ENCODE peak calls at places on chromosomes 4 and X, in nine cellular contexts. F is tibial artery, K is lower leg skin, I is lung, V is mammary epithelial cell, J is ovary, D is AG10803, E is cardiac muscle cell, W is uterus. M is an unnamed sample.
A peak's percentile ranks its signal among the peaks of the same experiment; 100 is the strongest.

GRCh38 chrX:115972717-115973116 is 197.8 kb upstream of the AGTR2 start:
- DNase-seq in F (no peak), K (no peak), I (no peak), V (no peak), J (no peak), D (no peak), E (peak; percentile 28), W (no peak), M (peak; percentile 42)

GRCh38 chr4:81136161-81136910 is 78.7 kb downstream of the PRKG2 start:
- DNase-seq in F (peak; percentile 42), K (no peak), I (no peak), V (no peak), J (no peak), D (peak; percentile 99), E (peak; percentile 97), W (peak; percentile 41), M (no peak)

GRCh38 chr4:7083597-7084563 is 16.0 kb upstream of the GRPEL1 start:
- DNase-seq in F (no peak), K (peak; percentile 39), I (no peak), V (no peak), J (no peak), D (no peak), E (no peak), W (no peak), M (no peak)

GRCh38 chr4:154049457-154050181 is 260.7 kb upstream of the SFRP2 start:
- DNase-seq in F (peak; percentile 67), K (no peak), I (no peak), V (peak; percentile 16), J (no peak), D (peak; percentile 90), E (peak; percentile 2), W (peak; percentile 16), M (no peak)

GRCh38 chr4:182917182-182918043 is at the start of gene DCTD:
- DNase-seq in F (peak; percentile 74), K (peak; percentile 95), I (peak; percentile 75), V (peak; percentile 55), J (peak; percentile 76), D (peak; percentile 75), E (peak; percentile 81), W (peak; percentile 76), M (peak; percentile 79)

GRCh38 chr4:6730603-6731300 is 14.8 kb downstream of the BLOC1S4 start:
- DNase-seq in F (no peak), K (peak; percentile 85), I (no peak), V (no peak), J (no peak), D (no peak), E (no peak), W (no peak), M (no peak)

GRCh38 chr4:1026115-1026514 is 14.7 kb downstream of the FGFRL1 start:
- DNase-seq in F (no peak), K (no peak), I (no peak), V (peak; percentile 28), J (no peak), D (no peak), E (no peak), W (no peak), M (peak; percentile 53)

GRCh38 chrX:109049903-109050302 is 313.5 kb upstream of the IRS4 start:
- DNase-seq in F (no peak), K (no peak), I (no peak), V (no peak), J (no peak), D (no peak), E (no peak), W (no peak), M (no peak)

GRCh38 chrX:5991393-5991792 is 237.3 kb downstream of the NLGN4X start:
- DNase-seq in F (no peak), K (no peak), I (no peak), V (no peak), J (no peak), D (no peak), E (no peak), W (no peak), M (no peak)

GRCh38 chr4:52983563-52984303 is 121.6 kb downstream of the RASL11B start:
- DNase-seq in F (no peak), K (no peak), I (no peak), V (peak; percentile 42), J (no peak), D (peak; percentile 59), E (peak; percentile 77), W (no peak), M (no peak)

GRCh38 chrX:108735680-108736508 is 469 bp downstream of the IRS4 start:
- DNase-seq in F (no peak), K (peak; percentile 80), I (no peak), V (peak; percentile 6), J (peak; percentile 29), D (no peak), E (peak; percentile 12), W (no peak), M (peak; percentile 38)

GRCh38 chr4:169094656-169095231 is 84.7 kb upstream of the CBR4 start:
- DNase-seq in F (no peak), K (no peak), I (no peak), V (no peak), J (no peak), D (no peak), E (no peak), W (no peak), M (no peak)

GRCh38 chr4:8410641-8411271 is 29.8 kb downstream of the ACOX3 start:
- DNase-seq in F (peak; percentile 52), K (no peak), I (peak; percentile 44), V (peak; percentile 33), J (peak; percentile 77), D (peak; percentile 41), E (peak; percentile 70), W (peak; percentile 69), M (no peak)
- TF ChIP-seq CTCF in F (peak; percentile 23), K (no peak), I (no peak), V (peak; percentile 13), J (no peak), D (peak; percentile 35), E (peak; percentile 43), W (peak; percentile 5), M (no peak)

GRCh38 chr4:106338671-106339070 is 22.3 kb downstream of the AIMP1 start:
- DNase-seq in F (no peak), K (no peak), I (no peak), V (no peak), J (no peak), D (no peak), E (no peak), W (no peak), M (no peak)

GRCh38 chr4:106343865-106344264 is 24.7 kb downstream of the GIMD1 start:
- DNase-seq in F (no peak), K (no peak), I (no peak), V (no peak), J (no peak), D (no peak), E (no peak), W (no peak), M (no peak)

GRCh38 chr4:106337916-106338315 is 21.6 kb downstream of the AIMP1 start:
- DNase-seq in F (no peak), K (no peak), I (no peak), V (no peak), J (no peak), D (no peak), E (no peak), W (no peak), M (no peak)

GRCh38 chr4:106344324-106344970 is 24.1 kb downstream of the GIMD1 start:
- DNase-seq in F (no peak), K (no peak), I (no peak), V (peak; percentile 14), J (no peak), D (peak; percentile 50), E (peak; percentile 60), W (no peak), M (no peak)

DNA sequence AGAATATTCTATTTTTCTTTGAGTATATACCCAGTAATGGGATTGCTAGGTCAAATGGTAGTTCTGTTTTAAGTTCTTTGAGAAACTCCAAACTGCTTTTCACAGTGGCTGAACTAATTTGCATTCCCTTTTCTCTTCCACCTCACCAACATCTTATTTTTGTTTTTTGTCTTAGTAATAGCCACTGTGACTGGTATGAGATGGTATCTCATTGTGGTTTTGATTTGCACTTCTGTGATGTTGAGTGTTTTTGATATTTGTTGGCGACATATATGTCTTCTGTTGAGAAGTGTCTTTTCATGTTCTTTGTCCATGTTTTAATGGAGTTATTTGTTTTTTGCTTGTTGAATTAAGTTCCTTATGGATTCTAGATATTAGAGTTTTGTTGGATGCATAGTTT is 24.4 kb downstream of the AIMP1 start:
- DNase-seq in F (no peak), K (no peak), I (no peak), V (no peak), J (no peak), D (no peak), E (no peak), W (no peak), M (no peak)
- H3K4me3 ChIP-seq in F (no peak overlapping the region), K (no peak overlapping the region), I (no peak overlapping the region), V (no peak overlapping the region), J (no peak overlapping the region), D (no peak overlapping the region), E (no peak overlapping the region), W (no peak overlapping the region), M (no peak overlapping the region)

DNA sequence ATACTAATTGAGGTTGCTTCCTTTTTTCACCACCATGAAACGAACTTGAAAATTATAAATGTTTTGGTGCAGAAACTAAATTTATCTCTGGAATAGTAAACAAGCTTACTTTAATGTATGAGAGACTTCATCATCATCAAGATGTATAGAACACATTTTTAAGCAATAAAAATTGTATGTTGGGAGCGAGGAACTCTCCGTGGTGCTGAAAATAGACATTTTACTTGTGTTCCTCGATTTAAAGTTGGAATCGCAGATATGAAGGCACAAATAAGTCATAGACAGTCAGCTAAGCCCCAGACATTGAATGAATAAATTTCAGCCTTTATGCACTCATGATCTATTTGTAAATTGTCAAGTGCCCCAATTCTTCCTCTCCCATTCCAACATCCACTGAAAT is 310.7 kb downstream of the STK32B start:
- DNase-seq in F (no peak), K (no peak), I (no peak), V (peak; percentile 8), J (no peak), D (no peak), E (peak; percentile 29), W (no peak), M (no peak)
- TF ChIP-seq CTCF in F (no peak), K (no peak), I (no peak), V (no peak), J (no peak), D (no peak), E (no peak), W (no peak), M (no peak)

GRCh38 chr4:156109943-156110925 is 156.6 kb upstream of the CTSO start:
- DNase-seq in F (no peak), K (no peak), I (no peak), V (peak; percentile 83), J (peak; percentile 28), D (peak; percentile 66), E (peak; percentile 78), W (peak; percentile 52), M (no peak)
- H3K4me3 ChIP-seq in F (no peak overlapping the region), K (no peak overlapping the region), I (no peak overlapping the region), V (no peak overlapping the region), J (no peak overlapping the region), D (no peak overlapping the region), E (no peak overlapping the region), W (no peak overlapping the region), M (no peak overlapping the region)

M was measured in thyroid gland.